ENCODE peak calls at places on chromosome 2, in seven cellular contexts. One of them, this sample, is unnamed.

GRCh38 chr2:215728504-215729065 is 284.8 kb downstream of the MREG start:
- DNase-seq in cerebellum: no peak
- DNase-seq in stimulated activated CD8-positive, alpha-beta memory T cell treated with anti-CD3 and anti-CD28 coated beads, Interleukin-15, amount 100 ng/mL, for 48 hours: no peak
- DNase-seq in D341Med: no peak
- DNase-seq in right cardiac atrium: peak; percentile 16
- DNase-seq in HCEC 1CT: peak; percentile 100
- DNase-seq in H1: no peak
- DNase-seq in this sample: peak; percentile 60

GRCh38 chr2:37377187-37377532 is 32.7 kb downstream of the QPCT start:
- DNase-seq in stimulated activated CD8-positive, alpha-beta memory T cell treated with anti-CD3 and anti-CD28 coated beads, Interleukin-15, amount 100 ng/mL, for 48 hours: no peak
- DNase-seq in D341Med: no peak
- DNase-seq in HCEC 1CT: peak; percentile 32
- DNase-seq in cerebellum: no peak
- DNase-seq in H1: no peak
- DNase-seq in right cardiac atrium: no peak
- DNase-seq in this sample: peak; percentile 52

GRCh38 chr2:240184656-240185055 is 44.2 kb upstream of the OTOS start:
- DNase-seq in right cardiac atrium: no peak
- DNase-seq in HCEC 1CT: no peak
- DNase-seq in D341Med: no peak
- DNase-seq in cerebellum: no peak
- DNase-seq in H1: no peak
- DNase-seq in stimulated activated CD8-positive, alpha-beta memory T cell treated with anti-CD3 and anti-CD28 coated beads, Interleukin-15, amount 100 ng/mL, for 48 hours: no peak
- DNase-seq in this sample: no peak

GRCh38 chr2:218370410-218371063 is 11.5 kb upstream of the SLC11A1 start:
- DNase-seq in D341Med: no peak
- DNase-seq in HCEC 1CT: peak; percentile 41
- DNase-seq in cerebellum: no peak
- DNase-seq in stimulated activated CD8-positive, alpha-beta memory T cell treated with anti-CD3 and anti-CD28 coated beads, Interleukin-15, amount 100 ng/mL, for 48 hours: no peak
- DNase-seq in H1: no peak
- DNase-seq in right cardiac atrium: peak; percentile 56
- DNase-seq in this sample: no peak

GRCh38 chr2:151688719-151689118 is 45.6 kb downstream of the NEB start:
- DNase-seq in HCEC 1CT: no peak
- DNase-seq in cerebellum: no peak
- DNase-seq in D341Med: no peak
- DNase-seq in right cardiac atrium: no peak
- DNase-seq in stimulated activated CD8-positive, alpha-beta memory T cell treated with anti-CD3 and anti-CD28 coated beads, Interleukin-15, amount 100 ng/mL, for 48 hours: no peak
- DNase-seq in H1: no peak
- DNase-seq in this sample: no peak

GRCh38 chr2:10500601-10501361 is 52.7 kb upstream of the ODC1 start:
- DNase-seq in D341Med: no peak
- DNase-seq in right cardiac atrium: no peak
- DNase-seq in HCEC 1CT: peak; percentile 13
- DNase-seq in cerebellum: no peak
- DNase-seq in stimulated activated CD8-positive, alpha-beta memory T cell treated with anti-CD3 and anti-CD28 coated beads, Interleukin-15, amount 100 ng/mL, for 48 hours: no peak
- DNase-seq in H1: no peak
- DNase-seq in this sample: peak; percentile 36

GRCh38 chr2:11406492-11407381 is 59.2 kb downstream of the E2F6 start:
- DNase-seq in stimulated activated CD8-positive, alpha-beta memory T cell treated with anti-CD3 and anti-CD28 coated beads, Interleukin-15, amount 100 ng/mL, for 48 hours: no peak
- DNase-seq in HCEC 1CT: peak; percentile 72
- DNase-seq in D341Med: no peak
- DNase-seq in H1: no peak
- DNase-seq in cerebellum: no peak
- DNase-seq in right cardiac atrium: peak; percentile 49
- DNase-seq in this sample: peak; percentile 79

GRCh38 chr2:202121532-202122166 is 48.6 kb downstream of the KIAA2012 start:
- DNase-seq in stimulated activated CD8-positive, alpha-beta memory T cell treated with anti-CD3 and anti-CD28 coated beads, Interleukin-15, amount 100 ng/mL, for 48 hours: no peak
- DNase-seq in HCEC 1CT: no peak
- DNase-seq in H1: no peak
- DNase-seq in right cardiac atrium: no peak
- DNase-seq in D341Med: no peak
- DNase-seq in cerebellum: no peak
- DNase-seq in this sample: no peak

GRCh38 chr2:38381381-38382143 is 4.5 kb upstream of the ATL2 start:
- DNase-seq in cerebellum: no peak
- DNase-seq in H1: no peak
- DNase-seq in D341Med: no peak
- DNase-seq in right cardiac atrium: no peak
- DNase-seq in stimulated activated CD8-positive, alpha-beta memory T cell treated with anti-CD3 and anti-CD28 coated beads, Interleukin-15, amount 100 ng/mL, for 48 hours: no peak
- DNase-seq in HCEC 1CT: no peak
- DNase-seq in this sample: no peak

GRCh38 chr2:209525834-209526281 is 102.0 kb downstream of the MAP2 start:
- DNase-seq in H1: no peak
- DNase-seq in D341Med: no peak
- DNase-seq in cerebellum: no peak
- DNase-seq in right cardiac atrium: no peak
- DNase-seq in stimulated activated CD8-positive, alpha-beta memory T cell treated with anti-CD3 and anti-CD28 coated beads, Interleukin-15, amount 100 ng/mL, for 48 hours: no peak
- DNase-seq in HCEC 1CT: peak; percentile 96
- DNase-seq in this sample: peak; percentile 77

GRCh38 chr2:73856214-73856613 is 27.5 kb downstream of the STAMBP start:
- DNase-seq in H1: no peak
- DNase-seq in HCEC 1CT: peak; percentile 99
- DNase-seq in cerebellum: no peak
- DNase-seq in D341Med: no peak
- DNase-seq in stimulated activated CD8-positive, alpha-beta memory T cell treated with anti-CD3 and anti-CD28 coated beads, Interleukin-15, amount 100 ng/mL, for 48 hours: no peak
- DNase-seq in right cardiac atrium: no peak
- DNase-seq in this sample: peak; percentile 80

GRCh38 chr2:234483568-234484251 is 13.2 kb downstream of the ARL4C start:
- DNase-seq in cerebellum: no peak
- DNase-seq in D341Med: no peak
- DNase-seq in H1: no peak
- DNase-seq in stimulated activated CD8-positive, alpha-beta memory T cell treated with anti-CD3 and anti-CD28 coated beads, Interleukin-15, amount 100 ng/mL, for 48 hours: peak; percentile 80
- DNase-seq in right cardiac atrium: no peak
- DNase-seq in HCEC 1CT: peak; percentile 5
- DNase-seq in this sample: peak; percentile 12

GRCh38 chr2:99623035-99623434 is 133.2 kb upstream of the REV1 start:
- DNase-seq in D341Med: no peak
- DNase-seq in stimulated activated CD8-positive, alpha-beta memory T cell treated with anti-CD3 and anti-CD28 coated beads, Interleukin-15, amount 100 ng/mL, for 48 hours: no peak
- DNase-seq in right cardiac atrium: no peak
- DNase-seq in HCEC 1CT: no peak
- DNase-seq in cerebellum: no peak
- DNase-seq in H1: no peak
- DNase-seq in this sample: no peak

GRCh38 chr2:15674637-15675455 is 83.2 kb downstream of the DDX1 start:
- DNase-seq in stimulated activated CD8-positive, alpha-beta memory T cell treated with anti-CD3 and anti-CD28 coated beads, Interleukin-15, amount 100 ng/mL, for 48 hours: no peak
- DNase-seq in cerebellum: no peak
- DNase-seq in HCEC 1CT: no peak
- DNase-seq in right cardiac atrium: no peak
- DNase-seq in H1: no peak
- DNase-seq in D341Med: no peak
- DNase-seq in this sample: peak; percentile 99

GRCh38 chr2:108575132-108575966 is 41.1 kb downstream of the LIMS1 start:
- DNase-seq in H1: no peak
- DNase-seq in stimulated activated CD8-positive, alpha-beta memory T cell treated with anti-CD3 and anti-CD28 coated beads, Interleukin-15, amount 100 ng/mL, for 48 hours: no peak
- DNase-seq in D341Med: no peak
- DNase-seq in HCEC 1CT: peak; percentile 94
- DNase-seq in right cardiac atrium: no peak
- DNase-seq in cerebellum: no peak
- DNase-seq in this sample: peak; percentile 79

GRCh38 chr2:241880311-241881073 is 11.0 kb downstream of the RTP5 start:
- DNase-seq in D341Med: no peak
- DNase-seq in right cardiac atrium: no peak
- DNase-seq in HCEC 1CT: no peak
- DNase-seq in stimulated activated CD8-positive, alpha-beta memory T cell treated with anti-CD3 and anti-CD28 coated beads, Interleukin-15, amount 100 ng/mL, for 48 hours: no peak
- DNase-seq in H1: no peak
- DNase-seq in cerebellum: no peak
- DNase-seq in this sample: no peak

GRCh38 chr2:20438334-20439192 is 8.3 kb upstream of the RHOB start:
- DNase-seq in cerebellum: no peak
- DNase-seq in H1: no peak
- DNase-seq in HCEC 1CT: peak; percentile 96
- DNase-seq in D341Med: no peak
- DNase-seq in stimulated activated CD8-positive, alpha-beta memory T cell treated with anti-CD3 and anti-CD28 coated beads, Interleukin-15, amount 100 ng/mL, for 48 hours: no peak
- DNase-seq in right cardiac atrium: no peak
- DNase-seq in this sample: peak; percentile 58

GRCh38 chr2:29650634-29651097 is 270.7 kb downstream of the ALK start:
- DNase-seq in D341Med: no peak
- DNase-seq in stimulated activated CD8-positive, alpha-beta memory T cell treated with anti-CD3 and anti-CD28 coated beads, Interleukin-15, amount 100 ng/mL, for 48 hours: no peak
- DNase-seq in cerebellum: no peak
- DNase-seq in right cardiac atrium: no peak
- DNase-seq in H1: no peak
- DNase-seq in HCEC 1CT: no peak
- DNase-seq in this sample: peak; percentile 3

GRCh38 chr2:26712486-26713465 is 20.3 kb downstream of the KCNK3 start:
- DNase-seq in stimulated activated CD8-positive, alpha-beta memory T cell treated with anti-CD3 and anti-CD28 coated beads, Interleukin-15, amount 100 ng/mL, for 48 hours: no peak
- DNase-seq in cerebellum: peak; percentile 87
- DNase-seq in HCEC 1CT: no peak
- DNase-seq in D341Med: peak; percentile 86
- DNase-seq in H1: no peak
- DNase-seq in right cardiac atrium: no peak
- DNase-seq in this sample: no peak

GRCh38 chr2:108316194-108316880 is 27.6 kb downstream of the SULT1C2 start:
- DNase-seq in stimulated activated CD8-positive, alpha-beta memory T cell treated with anti-CD3 and anti-CD28 coated beads, Interleukin-15, amount 100 ng/mL, for 48 hours: no peak
- DNase-seq in D341Med: no peak
- DNase-seq in cerebellum: no peak
- DNase-seq in H1: no peak
- DNase-seq in HCEC 1CT: no peak
- DNase-seq in right cardiac atrium: no peak
- DNase-seq in this sample: peak; percentile 27

GRCh38 chr2:45968946-45969584 is 317.6 kb downstream of the PRKCE start:
- DNase-seq in HCEC 1CT: no peak
- DNase-seq in D341Med: no peak
- DNase-seq in cerebellum: no peak
- DNase-seq in right cardiac atrium: no peak
- DNase-seq in stimulated activated CD8-positive, alpha-beta memory T cell treated with anti-CD3 and anti-CD28 coated beads, Interleukin-15, amount 100 ng/mL, for 48 hours: no peak
- DNase-seq in H1: no peak
- DNase-seq in this sample: peak; percentile 37

GRCh38 chr2:218776488-218776887 is 5.5 kb upstream of the CYP27A1 start:
- DNase-seq in right cardiac atrium: no peak
- DNase-seq in D341Med: no peak
- DNase-seq in H1: no peak
- DNase-seq in cerebellum: no peak
- DNase-seq in stimulated activated CD8-positive, alpha-beta memory T cell treated with anti-CD3 and anti-CD28 coated beads, Interleukin-15, amount 100 ng/mL, for 48 hours: no peak
- DNase-seq in HCEC 1CT: no peak
- DNase-seq in this sample: no peak

GRCh38 chr2:95347681-95348608 is 50.8 kb downstream of the KCNIP3 start:
- DNase-seq in H1: no peak
- DNase-seq in D341Med: peak; percentile 22
- DNase-seq in right cardiac atrium: no peak
- DNase-seq in HCEC 1CT: no peak
- DNase-seq in stimulated activated CD8-positive, alpha-beta memory T cell treated with anti-CD3 and anti-CD28 coated beads, Interleukin-15, amount 100 ng/mL, for 48 hours: no peak
- DNase-seq in cerebellum: no peak
- DNase-seq in this sample: no peak

GRCh38 chr2:128754246-128754724 is 435.6 kb upstream of the HS6ST1 start:
- DNase-seq in stimulated activated CD8-positive, alpha-beta memory T cell treated with anti-CD3 and anti-CD28 coated beads, Interleukin-15, amount 100 ng/mL, for 48 hours: no peak
- DNase-seq in H1: no peak
- DNase-seq in cerebellum: no peak
- DNase-seq in right cardiac atrium: no peak
- DNase-seq in D341Med: no peak
- DNase-seq in HCEC 1CT: no peak
- DNase-seq in this sample: no peak

GRCh38 chr2:223644116-223644515 is 42.0 kb upstream of the SCG2 start:
- DNase-seq in cerebellum: no peak
- DNase-seq in HCEC 1CT: no peak
- DNase-seq in right cardiac atrium: no peak
- DNase-seq in H1: no peak
- DNase-seq in stimulated activated CD8-positive, alpha-beta memory T cell treated with anti-CD3 and anti-CD28 coated beads, Interleukin-15, amount 100 ng/mL, for 48 hours: no peak
- DNase-seq in D341Med: no peak
- DNase-seq in this sample: no peak

GRCh38 chr2:192438239-192438638 is 243.5 kb upstream of the TMEFF2 start:
- DNase-seq in right cardiac atrium: no peak
- DNase-seq in stimulated activated CD8-positive, alpha-beta memory T cell treated with anti-CD3 and anti-CD28 coated beads, Interleukin-15, amount 100 ng/mL, for 48 hours: no peak
- DNase-seq in cerebellum: no peak
- DNase-seq in HCEC 1CT: no peak
- DNase-seq in D341Med: peak; percentile 20
- DNase-seq in H1: no peak
- DNase-seq in this sample: no peak

GRCh38 chr2:216621292-216621691 is 11.9 kb upstream of the IGFBP2 start:
- DNase-seq in D341Med: no peak
- DNase-seq in stimulated activated CD8-positive, alpha-beta memory T cell treated with anti-CD3 and anti-CD28 coated beads, Interleukin-15, amount 100 ng/mL, for 48 hours: no peak
- DNase-seq in HCEC 1CT: no peak
- DNase-seq in right cardiac atrium: no peak
- DNase-seq in cerebellum: no peak
- DNase-seq in H1: no peak
- DNase-seq in this sample: no peak

GRCh38 chr2:96923810-96924774 is 54.2 kb upstream of the SEMA4C start:
- DNase-seq in HCEC 1CT: no peak
- DNase-seq in H1: no peak
- DNase-seq in right cardiac atrium: no peak
- DNase-seq in D341Med: no peak
- DNase-seq in stimulated activated CD8-positive, alpha-beta memory T cell treated with anti-CD3 and anti-CD28 coated beads, Interleukin-15, amount 100 ng/mL, for 48 hours: peak; percentile 27
- DNase-seq in cerebellum: no peak
- DNase-seq in this sample: no peak

This sample was measured in kidney tubule cell.